ENCODE peak calls at places on chromosomes 1 and 21, in ten cellular contexts. V is EH; Z is central memory CD4-positive, alpha-beta T cell; G is GM20000; A is activated effector memory CD4-positive, alpha-beta T cell treated with anti-CD3 and anti-CD28 coated beads, Interleukin-2, amount 50 U/mL, for 16 hours; W is psoas muscle; L is activated naive CD4-positive, alpha-beta T cell; O is activated CD4-positive, CD25-positive, alpha-beta regulatory T cell treated with anti-CD3 and anti-CD28 coated beads, Interleukin-2, amount 50 U/mL, for 72 hours; M is foreskin fibroblast; P is T-helper 1 cell. F is an unnamed sample.

GRCh38 chr1:209155556-209155955 is 428.0 kb upstream of the CAMK1G start:
- DNase-seq in Z (no peak), A (no peak), O (no peak), G (no peak), M (no peak), P (no peak), L (no peak), W (no peak), V (peak), F (no peak)

GRCh38 chr1:43274125-43274803 is 4.5 kb downstream of the TMEM125 start:
- DNase-seq in Z (peak), G (no peak), O (no peak), A (peak), V (peak), P (no peak), W (no peak), M (peak), L (no peak), F (no peak)

GRCh38 chr1:96845464-96845863 is 123.9 kb downstream of the PTBP2 start:
- DNase-seq in A (no peak), M (no peak), Z (no peak), W (no peak), G (peak), O (no peak), L (no peak), P (no peak), V (peak), F (peak)

GRCh38 chr1:24765308-24765988 is 20.2 kb downstream of the CLIC4 start:
- DNase-seq in W (no peak), L (no peak), G (no peak), Z (no peak), M (peak), P (no peak), O (no peak), A (no peak), V (peak), F (no peak)

GRCh38 chr1:183956559-183957188 is 80.9 kb downstream of the COLGALT2 start:
- DNase-seq in W (no peak), P (peak), Z (peak), L (no peak), A (peak), G (peak), M (peak), O (peak), V (peak), F (peak)

GRCh38 chr1:180909462-180909976 is 3.2 kb upstream of the KIAA1614 start:
- DNase-seq in W (no peak), G (peak), Z (no peak), L (no peak), V (no peak), O (no peak), M (no peak), P (no peak), A (no peak), F (no peak)

GRCh38 chr1:172254521-172255222 is 165.8 kb upstream of the C1orf105 start:
- DNase-seq in W (no peak), L (no peak), A (no peak), M (peak), O (no peak), P (no peak), G (no peak), V (peak), Z (no peak), F (no peak)

GRCh38 chr1:187734427-187734826 is 905.7 kb downstream of the PLA2G4A start:
- DNase-seq in G (no peak), M (no peak), P (no peak), V (no peak), L (no peak), O (no peak), A (no peak), W (no peak), Z (no peak), F (no peak)

GRCh38 chr1:208569181-208569580 is 325.0 kb upstream of the PLXNA2 start:
- DNase-seq in V (no peak), O (no peak), A (no peak), W (no peak), M (no peak), Z (no peak), L (no peak), G (no peak), P (no peak), F (no peak)

GRCh38 chr1:205942631-205943159 is 561 bp downstream of the SLC26A9 start:
- DNase-seq in M (no peak), P (no peak), O (no peak), Z (no peak), W (no peak), A (no peak), L (no peak), G (no peak), V (peak), F (no peak)

GRCh38 chr1:62301726-62302390 is 17.4 kb downstream of the KANK4 start:
- DNase-seq in L (no peak), V (no peak), O (no peak), A (no peak), W (no peak), G (no peak), P (no peak), M (no peak), Z (no peak), F (no peak)

GRCh38 chr21:41668686-41669532 is 97.9 kb downstream of the RIPK4 start:
- DNase-seq in M (no peak), Z (no peak), W (no peak), L (no peak), P (no peak), O (no peak), G (no peak), A (no peak), V (no peak), F (no peak)

GRCh38 chr1:236687273-236687672 is 974 bp downstream of the ACTN2 start:
- DNase-seq in W (no peak), G (no peak), P (no peak), O (no peak), L (no peak), V (no peak), A (no peak), M (no peak), Z (no peak), F (no peak)

GRCh38 chr1:151905070-151905442 is 4.3 kb downstream of the THEM4 start:
- DNase-seq in W (no peak), L (no peak), A (peak), Z (peak), P (peak), G (no peak), O (peak), M (no peak), V (peak), F (no peak)

GRCh38 chr1:229874609-229875008 is 192.4 kb upstream of the GALNT2 start:
- DNase-seq in V (no peak), P (no peak), Z (no peak), L (no peak), W (no peak), M (no peak), A (no peak), G (no peak), O (no peak), F (no peak)

GRCh38 chr1:56548566-56548965 is 30.8 kb downstream of the PLPP3 start:
- DNase-seq in Z (no peak), L (no peak), O (no peak), V (peak), A (no peak), W (no peak), M (no peak), P (no peak), G (no peak), F (no peak)

GRCh38 chr1:42736152-42736551 is 3.9 kb downstream of the CLDN19 start:
- DNase-seq in A (peak), M (no peak), O (no peak), V (peak), W (no peak), P (no peak), Z (no peak), L (no peak), G (peak), F (no peak)